ENCODE peak calls at places on chromosomes 6 and 20, in nine cellular contexts. P, E, R, G, W, I, Q, H and S are unnamed samples.

GRCh38 chr6:168535711-168536110 is 94.7 kb downstream of the SMOC2 start:
- DNase-seq in R (no peak), G (no peak), W (no peak), E (no peak), I (no peak), H (no peak), Q (no peak), P (no peak), S (no peak)

GRCh38 chr6:32501016-32501415 is 29.1 kb downstream of the HLA-DRB5 start:
- DNase-seq in H (no peak), G (no peak), Q (no peak), I (no peak), P (no peak), R (no peak), E (no peak), W (no peak), S (no peak)

GRCh38 chr6:159762681-159763293 is 942 bp downstream of the ACAT2 start:
- DNase-seq in W (peak; percentile 22), R (no peak), G (peak; percentile 10), I (no peak), H (no peak), Q (peak; percentile 23), E (peak; percentile 61), P (no peak), S (peak; percentile 57)

GRCh38 chr6:155103816-155104366 is 108.8 kb downstream of the TIAM2 start:
- DNase-seq in Q (no peak), W (no peak), H (no peak), P (no peak), G (no peak), E (no peak), I (peak; percentile 48), R (no peak), S (no peak)

GRCh38 chr6:54426995-54427394 is 118.8 kb downstream of the TINAG start:
- DNase-seq in P (no peak), Q (no peak), G (no peak), E (no peak), W (no peak), H (no peak), R (no peak), I (no peak), S (no peak)

GRCh38 chr20:33337531-33338165 is 54.6 kb downstream of the BPIFB1 start:
- DNase-seq in W (no peak), R (no peak), G (no peak), I (no peak), E (no peak), H (no peak), Q (no peak), P (no peak), S (no peak)

GRCh38 chr6:156912431-156912830 is 135.3 kb downstream of the ARID1B start:
- DNase-seq in W (no peak), Q (no peak), P (no peak), E (no peak), G (no peak), H (no peak), R (no peak), I (no peak), S (no peak)

GRCh38 chr6:138103876-138104275 is 3.3 kb downstream of the PERP start:
- DNase-seq in W (no peak), Q (no peak), R (no peak), I (no peak), E (peak; percentile 88), H (no peak), P (no peak), G (no peak), S (no peak)

GRCh38 chr20:15375836-15376235 is 1038.4 kb upstream of the FLRT3 start:
- DNase-seq in I (no peak), R (no peak), E (no peak), W (no peak), H (no peak), Q (no peak), P (no peak), G (no peak), S (no peak)